ENCODE peak calls at places on chromosomes 6 and 20, in seven cellular contexts. One of them, this sample, is unnamed.

GRCh38 chr6:143111443-143111842 is 50.8 kb downstream of the AIG1 start:
- DNase-seq in IMR-90: no peak
- DNase-seq in MM.1S: no peak
- DNase-seq in GM12864: no peak
- DNase-seq in AG09309: no peak
- DNase-seq in A549: no peak
- DNase-seq in right atrium auricular region: no peak
- DNase-seq in this sample: no peak

GRCh38 chr6:40877362-40877761 is 161.7 kb downstream of the UNC5CL start:
- DNase-seq in MM.1S: no peak
- DNase-seq in AG09309: no peak
- DNase-seq in A549: no peak
- DNase-seq in GM12864: no peak
- DNase-seq in right atrium auricular region: no peak
- DNase-seq in IMR-90: no peak
- DNase-seq in this sample: no peak

GRCh38 chr6:45922728-45923351 is 92.8 kb downstream of the CLIC5 start:
- DNase-seq in IMR-90: peak
- DNase-seq in right atrium auricular region: peak
- DNase-seq in AG09309: peak
- DNase-seq in MM.1S: peak
- DNase-seq in A549: peak
- DNase-seq in GM12864: peak
- DNase-seq in this sample: peak

GRCh38 chr6:159700970-159701369 is 7.9 kb upstream of the SOD2 start:
- DNase-seq in A549: no peak
- DNase-seq in right atrium auricular region: no peak
- DNase-seq in IMR-90: peak
- DNase-seq in AG09309: no peak
- DNase-seq in GM12864: no peak
- DNase-seq in MM.1S: no peak
- DNase-seq in this sample: no peak

GRCh38 chr6:137745321-137745720 is 121.7 kb upstream of the TNFAIP3 start:
- DNase-seq in right atrium auricular region: no peak
- DNase-seq in GM12864: no peak
- DNase-seq in AG09309: no peak
- DNase-seq in A549: no peak
- DNase-seq in IMR-90: no peak
- DNase-seq in MM.1S: no peak
- DNase-seq in this sample: no peak

GRCh38 chr6:138420356-138420755 is 16.3 kb downstream of the HEBP2 start:
- DNase-seq in AG09309: no peak
- DNase-seq in A549: no peak
- DNase-seq in GM12864: no peak
- DNase-seq in IMR-90: no peak
- DNase-seq in MM.1S: no peak
- DNase-seq in right atrium auricular region: no peak
- DNase-seq in this sample: no peak

GRCh38 chr20:61419501-61419900 is 167.4 kb downstream of the CDH4 start:
- DNase-seq in right atrium auricular region: no peak
- DNase-seq in AG09309: no peak
- DNase-seq in IMR-90: no peak
- DNase-seq in GM12864: no peak
- DNase-seq in A549: no peak
- DNase-seq in MM.1S: no peak
- DNase-seq in this sample: no peak

GRCh38 chr20:37355252-37356180 is 9.6 kb downstream of the SRC start:
- DNase-seq in right atrium auricular region: no peak
- DNase-seq in A549: no peak
- DNase-seq in AG09309: no peak
- DNase-seq in IMR-90: no peak
- DNase-seq in MM.1S: no peak
- DNase-seq in GM12864: no peak
- DNase-seq in this sample: no peak

GRCh38 chr20:10558635-10559187 is 115.1 kb downstream of the JAG1 start:
- DNase-seq in IMR-90: peak
- DNase-seq in GM12864: peak
- DNase-seq in right atrium auricular region: no peak
- DNase-seq in AG09309: peak
- DNase-seq in A549: peak
- DNase-seq in MM.1S: no peak
- DNase-seq in this sample: peak

GRCh38 chr6:43644940-43645612 is at the start of gene RSPH9:
- DNase-seq in right atrium auricular region: no peak
- DNase-seq in A549: peak
- DNase-seq in GM12864: no peak
- DNase-seq in IMR-90: peak
- DNase-seq in AG09309: no peak
- DNase-seq in MM.1S: peak
- DNase-seq in this sample: peak

GRCh38 chr6:33595001-33595846 is 15.1 kb upstream of the BAK1 start:
- DNase-seq in AG09309: no peak
- DNase-seq in IMR-90: peak
- DNase-seq in MM.1S: no peak
- DNase-seq in A549: no peak
- DNase-seq in right atrium auricular region: no peak
- DNase-seq in GM12864: no peak
- DNase-seq in this sample: no peak

GRCh38 chr6:43936476-43936875 is 166.5 kb downstream of the VEGFA start:
- DNase-seq in A549: no peak
- DNase-seq in IMR-90: no peak
- DNase-seq in right atrium auricular region: no peak
- DNase-seq in GM12864: no peak
- DNase-seq in AG09309: no peak
- DNase-seq in MM.1S: no peak
- DNase-seq in this sample: no peak

GRCh38 chr20:63955281-63955845 is 853 bp downstream of the UCKL1 start:
- DNase-seq in MM.1S: no peak
- DNase-seq in AG09309: no peak
- DNase-seq in A549: peak
- DNase-seq in right atrium auricular region: no peak
- DNase-seq in GM12864: no peak
- DNase-seq in IMR-90: no peak
- DNase-seq in this sample: peak
- TF ChIP-seq CTCF in MM.1S: peak
- TF ChIP-seq CTCF in AG09309: peak
- TF ChIP-seq CTCF in A549: peak
- TF ChIP-seq CTCF in right atrium auricular region: peak
- TF ChIP-seq CTCF in GM12864: peak
- TF ChIP-seq CTCF in IMR-90: peak
- TF ChIP-seq CTCF in this sample: peak

DNA sequence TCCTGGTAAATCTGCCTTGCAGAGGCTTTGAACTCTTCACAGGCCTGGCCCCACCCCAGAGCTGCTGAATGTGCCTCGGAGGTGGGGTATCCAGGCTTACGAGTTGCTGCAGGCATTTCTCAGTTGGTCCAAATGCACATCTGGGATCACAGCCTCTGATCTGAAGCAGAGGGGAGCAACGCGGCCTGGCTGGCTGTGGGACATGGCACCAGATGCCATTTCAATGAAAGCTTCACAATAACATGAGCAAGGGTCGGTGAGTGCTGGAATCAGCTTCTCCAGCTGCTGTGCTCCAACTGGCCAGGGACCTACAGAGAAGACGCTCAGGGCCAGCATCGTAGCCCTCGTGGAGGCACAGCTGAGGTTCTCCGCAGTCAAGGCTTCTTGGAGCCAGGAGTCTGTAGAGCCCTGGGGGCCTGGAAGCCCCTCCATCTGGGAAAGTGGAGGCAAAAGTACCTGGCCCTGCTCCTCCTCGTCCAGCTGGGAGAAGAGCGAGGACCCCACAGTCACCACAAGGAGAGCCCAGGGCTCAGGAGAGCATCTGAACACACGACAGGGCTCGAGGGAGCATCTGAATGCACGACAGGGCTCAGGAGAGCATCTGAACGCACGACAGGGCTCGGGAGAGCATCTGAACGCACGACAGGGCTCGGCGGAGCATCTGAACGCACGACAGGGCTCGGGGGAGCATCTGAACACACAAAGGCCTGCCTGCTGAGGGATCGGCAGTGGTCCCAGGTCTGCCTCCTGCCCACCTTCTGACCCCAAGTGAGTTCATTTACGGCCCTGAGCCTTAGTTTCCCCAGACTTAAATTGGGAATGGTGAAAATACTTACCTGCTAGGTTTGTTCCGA is 165.2 kb downstream of the DLL1 start:
- DNase-seq in right atrium auricular region: peak
- DNase-seq in AG09309: no peak
- DNase-seq in IMR-90: no peak
- DNase-seq in MM.1S: no peak
- DNase-seq in GM12864: no peak
- DNase-seq in A549: no peak
- DNase-seq in this sample: no peak
- TF ChIP-seq CTCF in right atrium auricular region: no peak
- TF ChIP-seq CTCF in AG09309: no peak
- TF ChIP-seq CTCF in IMR-90: no peak
- TF ChIP-seq CTCF in MM.1S: no peak
- TF ChIP-seq CTCF in GM12864: no peak
- TF ChIP-seq CTCF in A549: no peak
- TF ChIP-seq CTCF in this sample: no peak

DNA sequence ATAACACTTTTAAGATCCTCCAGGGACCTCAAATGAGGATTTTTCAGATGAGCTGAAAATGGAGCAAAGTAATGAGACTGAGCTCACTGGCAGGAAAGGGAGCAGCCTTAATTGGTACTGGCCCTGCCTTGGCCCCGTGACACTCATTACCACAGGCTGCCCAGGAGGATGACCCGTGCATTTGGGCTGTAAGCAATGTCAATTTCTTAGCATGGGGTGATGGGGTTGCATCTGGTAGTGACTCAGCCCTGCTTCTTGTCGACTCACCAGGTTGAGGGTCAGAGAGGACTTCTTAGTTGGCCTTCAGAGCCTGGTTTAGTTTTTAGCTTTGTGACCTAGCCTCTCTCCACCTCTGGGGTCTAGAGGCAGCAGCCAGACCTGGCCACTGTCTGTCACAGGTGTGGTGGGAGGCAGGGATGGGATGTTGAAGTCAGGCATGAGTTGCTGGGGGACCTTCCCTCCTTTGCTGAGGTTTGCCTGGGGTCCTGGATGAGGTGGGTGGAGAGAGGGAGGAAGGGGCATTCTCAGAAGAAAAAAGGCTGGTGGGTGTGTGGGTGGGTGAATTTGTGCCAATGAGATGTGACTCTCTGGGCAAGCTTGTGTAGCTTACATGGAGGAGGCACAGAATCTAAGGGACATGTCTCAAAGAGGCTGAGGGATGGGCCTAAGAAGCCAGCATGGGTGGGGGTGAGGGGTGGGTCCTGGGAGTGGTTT is 25.9 kb upstream of the EPB41L1 start:
- DNase-seq in right atrium auricular region: no peak
- DNase-seq in A549: peak
- DNase-seq in GM12864: no peak
- DNase-seq in MM.1S: no peak
- DNase-seq in IMR-90: peak
- DNase-seq in AG09309: peak
- DNase-seq in this sample: no peak
- TF ChIP-seq CTCF in right atrium auricular region: no peak
- TF ChIP-seq CTCF in A549: no peak
- TF ChIP-seq CTCF in GM12864: no peak
- TF ChIP-seq CTCF in MM.1S: no peak
- TF ChIP-seq CTCF in IMR-90: no peak
- TF ChIP-seq CTCF in AG09309: no peak
- TF ChIP-seq CTCF in this sample: no peak

GRCh38 chr20:9140172-9140760 is 71.4 kb downstream of the PLCB4 start:
- DNase-seq in right atrium auricular region: no peak
- DNase-seq in AG09309: no peak
- DNase-seq in MM.1S: no peak
- DNase-seq in GM12864: no peak
- DNase-seq in IMR-90: no peak
- DNase-seq in A549: no peak
- DNase-seq in this sample: no peak
- TF ChIP-seq CTCF in right atrium auricular region: no peak
- TF ChIP-seq CTCF in AG09309: no peak
- TF ChIP-seq CTCF in MM.1S: no peak
- TF ChIP-seq CTCF in GM12864: no peak
- TF ChIP-seq CTCF in IMR-90: no peak
- TF ChIP-seq CTCF in A549: no peak
- TF ChIP-seq CTCF in this sample: no peak

DNA sequence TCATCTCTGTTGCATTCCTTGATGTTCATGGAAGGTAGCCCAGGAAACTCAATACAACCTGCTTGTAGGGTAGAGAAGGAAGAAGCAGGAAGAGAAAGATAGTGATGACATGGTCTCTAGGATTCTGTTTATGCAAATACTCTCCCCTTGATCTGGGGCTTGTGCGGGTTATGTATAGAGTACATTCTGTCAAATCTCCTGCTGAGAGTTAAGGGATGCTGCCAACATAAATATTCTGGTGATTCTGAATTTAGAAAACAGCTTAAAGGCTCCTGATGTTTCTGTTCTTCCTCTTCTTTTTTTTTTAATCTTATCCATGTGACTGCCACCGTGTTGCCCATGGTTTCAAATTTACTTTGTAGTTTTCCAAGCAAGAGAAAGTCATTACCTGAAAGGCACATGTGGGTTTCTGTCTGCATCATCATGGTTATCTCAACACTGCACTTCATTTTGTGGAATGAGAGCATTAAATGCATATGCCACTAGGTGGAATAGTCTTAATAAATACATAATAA is 150.6 kb downstream of the RPS12 start:
- DNase-seq in A549: no peak
- DNase-seq in GM12864: no peak
- DNase-seq in AG09309: no peak
- DNase-seq in IMR-90: peak
- DNase-seq in MM.1S: peak
- DNase-seq in right atrium auricular region: no peak
- DNase-seq in this sample: no peak
- TF ChIP-seq CTCF in A549: no peak
- TF ChIP-seq CTCF in GM12864: no peak
- TF ChIP-seq CTCF in AG09309: no peak
- TF ChIP-seq CTCF in IMR-90: no peak
- TF ChIP-seq CTCF in MM.1S: peak
- TF ChIP-seq CTCF in right atrium auricular region: no peak
- TF ChIP-seq CTCF in this sample: no peak

DNA sequence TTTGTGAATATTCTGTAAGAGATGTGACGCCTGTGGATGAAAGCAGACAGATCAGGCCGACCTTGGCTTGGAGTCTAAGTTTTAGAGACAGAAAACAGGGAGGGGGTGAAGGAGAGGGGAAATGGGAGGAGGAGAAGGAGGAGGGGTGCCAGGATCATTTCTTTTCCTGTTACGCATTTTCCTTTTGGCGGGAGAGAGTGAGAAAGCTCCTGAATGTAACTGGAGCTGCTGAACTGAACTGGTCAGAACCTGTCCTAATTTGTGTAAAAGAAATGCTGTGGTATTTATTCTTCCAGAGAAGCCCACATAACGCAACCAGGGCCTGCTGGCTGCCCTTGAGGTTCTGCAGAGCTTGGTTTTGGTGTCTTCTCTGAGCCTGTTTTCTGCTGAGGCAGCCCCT is 41.9 kb downstream of the UTRN start:
- DNase-seq in MM.1S: no peak
- DNase-seq in GM12864: no peak
- DNase-seq in right atrium auricular region: no peak
- DNase-seq in A549: no peak
- DNase-seq in IMR-90: no peak
- DNase-seq in AG09309: no peak
- DNase-seq in this sample: no peak
- TF ChIP-seq CTCF in MM.1S: no peak
- TF ChIP-seq CTCF in GM12864: no peak
- TF ChIP-seq CTCF in right atrium auricular region: no peak
- TF ChIP-seq CTCF in A549: no peak
- TF ChIP-seq CTCF in IMR-90: no peak
- TF ChIP-seq CTCF in AG09309: no peak
- TF ChIP-seq CTCF in this sample: no peak